ENCODE peak calls at places on chromosomes 5 and 9, in four cellular contexts. U is fibroblast of lung, M is AG09309, C is breast epithelium. Z is an unnamed sample.

GRCh38 chr5:132812949-132813598 is at the start of gene SOWAHA:
- DNase-seq in M (no peak), U (peak), C (no peak), Z (no peak)

GRCh38 chr5:157172408-157172807 is 6.3 kb upstream of the GARIN3 start:
- DNase-seq in C (no peak), U (no peak), M (no peak), Z (no peak)

GRCh38 chr9:112351184-112351583 is 17.8 kb upstream of the PTBP3 start:
- DNase-seq in M (no peak), C (no peak), U (no peak), Z (no peak)

GRCh38 chr9:108620767-108621166 is 235.0 kb downstream of the ACTL7B start:
- DNase-seq in C (no peak), M (no peak), U (peak), Z (no peak)

GRCh38 chr9:88028338-88028737 is 54.0 kb upstream of the CDK20 start:
- DNase-seq in U (no peak), M (no peak), C (no peak), Z (no peak)

GRCh38 chr9:89730715-89731114 is 125.9 kb downstream of the GADD45G start:
- DNase-seq in U (no peak), C (no peak), M (no peak), Z (no peak)

GRCh38 chr5:165328856-165329255 is 1823.4 kb downstream of the MAT2B start:
- DNase-seq in U (peak), C (no peak), M (no peak), Z (no peak)

GRCh38 chr9:85416720-85417119 is 325.0 kb downstream of the AGTPBP1 start:
- DNase-seq in C (no peak), M (no peak), U (no peak), Z (no peak)

GRCh38 chr5:75460947-75461346 is 50.5 kb downstream of the CERT1 start:
- DNase-seq in M (no peak), U (no peak), C (no peak), Z (no peak)

GRCh38 chr5:130141689-130142320 is 237.5 kb downstream of the CHSY3 start:
- DNase-seq in U (peak), C (no peak), M (no peak), Z (no peak)

GRCh38 chr5:93578813-93579560 is 2.0 kb downstream of the NR2F1-AS1 start:
- DNase-seq in C (no peak), U (peak), M (no peak), Z (no peak)

GRCh38 chr5:19695248-19695647 is 292.8 kb downstream of the CDH18 start:
- DNase-seq in M (no peak), U (no peak), C (no peak), Z (no peak)

GRCh38 chr5:79287907-79288306 is 52.0 kb downstream of the JMY start:
- DNase-seq in U (no peak), C (no peak), M (no peak), Z (no peak)

GRCh38 chr9:5574998-5575397 is 53.9 kb upstream of the RIC1 start:
- DNase-seq in M (no peak), U (no peak), C (no peak), Z (no peak)

GRCh38 chr5:60207031-60207430 is 313.5 kb upstream of the PDE4D start:
- DNase-seq in U (no peak), M (no peak), C (no peak), Z (no peak)

GRCh38 chr5:17799521-17799920 is 165.3 kb downstream of the TAF11L14 start:
- DNase-seq in U (no peak), M (no peak), C (no peak), Z (no peak)

GRCh38 chr5:103774736-103775135 is 212.1 kb upstream of the NUDT12 start:
- DNase-seq in C (no peak), U (no peak), M (peak), Z (no peak)

GRCh38 chr9:75979362-75979761 is 88.9 kb downstream of the PCSK5 start:
- DNase-seq in M (no peak), U (no peak), C (no peak), Z (no peak)

GRCh38 chr9:70602364-70603019 is 188.0 kb upstream of the KLF9 start:
- DNase-seq in U (peak), M (peak), C (peak), Z (no peak)

GRCh38 chr5:168404366-168404765 is 81.9 kb upstream of the RARS1 start:
- DNase-seq in U (peak), M (peak), C (peak), Z (no peak)

GRCh38 chr9:129489838-129490582 is 130.9 kb downstream of the C9orf50 start:
- DNase-seq in M (no peak), C (no peak), U (no peak), Z (no peak)

GRCh38 chr5:38556115-38556598 is 289 bp downstream of the LIFR start:
- DNase-seq in C (no peak), M (no peak), U (no peak), Z (no peak)

GRCh38 chr5:168204165-168204564 is 87.3 kb upstream of the WWC1 start:
- DNase-seq in M (no peak), C (no peak), U (no peak), Z (no peak)

GRCh38 chr9:34686231-34686630 is 4.8 kb downstream of the CCL19 start:
- DNase-seq in C (no peak), U (no peak), M (no peak), Z (no peak)

GRCh38 chr5:74501674-74502478 is 138.7 kb downstream of the ENC1 start:
- DNase-seq in U (no peak), C (no peak), M (no peak), Z (no peak)

GRCh38 chr9:127015926-127016512 is 101.4 kb downstream of the RALGPS1 start:
- DNase-seq in M (no peak), U (no peak), C (no peak), Z (no peak)

GRCh38 chr5:68046445-68046844 is 169.1 kb upstream of the PIK3R1 start:
- DNase-seq in U (peak), M (peak), C (no peak), Z (no peak)

GRCh38 chr5:171978016-171978415 is 28.4 kb downstream of the FBXW11 start:
- DNase-seq in U (no peak), M (no peak), C (no peak), Z (no peak)

GRCh38 chr9:16915126-16915831 is 44.8 kb upstream of the BNC2 start:
- DNase-seq in C (no peak), M (no peak), U (no peak), Z (no peak)

GRCh38 chr9:37995348-37995737 is 73.7 kb downstream of the SHB start:
- DNase-seq in M (no peak), U (no peak), C (no peak), Z (no peak)

GRCh38 chr9:12469084-12469483 is 224.1 kb upstream of the TYRP1 start:
- DNase-seq in U (no peak), C (no peak), M (no peak), Z (no peak)

GRCh38 chr9:137237759-137238726 is 3.0 kb upstream of the TUBB4B start:
- DNase-seq in M (no peak), C (peak), U (no peak), Z (no peak)

GRCh38 chr5:74016373-74016772 is 390.4 kb downstream of the ARHGEF28 start:
- DNase-seq in C (no peak), M (no peak), U (no peak), Z (no peak)

GRCh38 chr9:113568481-113569321 is 105.2 kb downstream of the RGS3 start:
- DNase-seq in U (peak), M (no peak), C (no peak), Z (peak)

GRCh38 chr5:71782771-71783770 is 64.0 kb downstream of the CARTPT start:
- DNase-seq in U (peak), C (peak), M (no peak), Z (peak)

GRCh38 chr5:142601432-142601831 is 84.5 kb downstream of the FGF1 start:
- DNase-seq in C (no peak), M (no peak), U (no peak), Z (no peak)
- TF ChIP-seq CTCF in C (no peak), M (peak), U (peak), Z (no peak)

DNA sequence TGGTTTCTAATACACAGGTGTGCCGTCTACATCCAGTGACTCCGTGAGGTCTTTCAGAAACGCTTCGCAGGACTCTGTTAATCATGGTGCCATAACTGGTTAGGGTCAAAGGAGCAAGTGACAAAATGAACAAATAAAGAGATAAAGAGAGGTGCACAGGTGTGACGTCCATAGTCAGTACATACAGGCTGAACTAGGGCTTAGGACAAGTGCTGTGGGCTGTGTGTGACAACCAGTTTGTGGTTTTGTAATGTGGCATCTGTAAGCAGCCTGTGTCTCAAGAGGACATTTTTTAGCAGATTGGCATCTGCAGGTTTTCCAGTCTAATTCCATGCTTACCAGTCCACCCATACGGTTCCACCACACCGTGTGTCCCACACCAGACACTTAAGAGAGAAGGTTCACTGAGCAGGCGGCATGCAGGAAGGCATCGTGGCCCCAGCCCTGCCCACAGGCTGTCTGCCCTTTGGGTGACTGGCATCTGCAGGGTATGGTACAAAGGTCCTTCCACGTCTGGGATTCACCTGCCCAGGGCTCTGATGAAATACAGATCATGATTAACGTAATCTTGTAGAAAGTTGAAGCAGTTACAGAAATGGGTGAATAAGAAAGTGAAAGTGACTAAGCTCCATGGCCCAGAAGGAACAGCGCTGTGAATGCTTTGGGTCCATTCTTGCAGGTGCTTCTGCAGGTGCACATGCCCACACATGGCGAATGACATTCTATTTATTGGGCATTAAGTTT is 26.9 kb downstream of the SRD5A1 start:
- DNase-seq in M (no peak), U (no peak), C (no peak), Z (no peak)
- TF ChIP-seq CTCF in M (no peak), U (no peak), C (no peak), Z (no peak)

DNA sequence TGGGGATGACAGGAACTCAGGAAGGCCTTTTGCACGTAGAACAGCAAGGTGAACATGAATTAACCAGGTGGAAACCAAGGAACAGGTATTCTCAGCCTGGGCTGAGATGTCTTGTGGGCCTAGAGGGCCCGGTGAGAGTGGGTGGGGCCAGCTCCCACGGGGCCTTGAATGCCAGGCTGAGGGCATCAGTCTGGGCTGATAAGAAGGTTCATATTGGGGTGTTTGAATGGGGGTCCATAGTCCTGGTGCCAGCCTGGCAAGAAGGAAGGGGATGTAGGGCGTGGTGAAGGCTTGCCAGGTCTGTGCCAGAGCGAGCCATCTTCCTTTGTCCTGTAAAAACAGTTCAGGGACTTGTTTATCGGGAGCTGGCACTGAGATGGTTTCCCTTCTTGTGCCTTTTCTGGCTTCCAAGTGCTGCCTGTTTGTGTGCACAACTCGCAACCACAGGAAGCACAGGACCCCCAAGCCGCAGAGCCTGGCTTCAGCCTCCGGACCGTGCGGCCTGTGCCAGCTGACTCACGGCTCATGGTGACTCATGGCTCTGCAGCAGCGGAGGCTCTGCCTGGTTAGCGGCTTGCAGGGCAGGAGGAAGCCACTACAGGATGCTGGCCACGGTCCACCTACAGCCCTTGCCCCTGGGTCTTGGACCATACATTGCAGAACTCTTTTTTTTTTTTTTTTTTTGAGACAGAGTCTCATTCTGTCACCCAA is 2.4 kb downstream of the CARD19 start:
- DNase-seq in C (peak), M (peak), U (peak), Z (peak)
- TF ChIP-seq CTCF in C (no peak), M (no peak), U (no peak), Z (no peak)

GRCh38 chr5:147451125-147451524 is 58.7 kb downstream of the DPYSL3 start:
- DNase-seq in C (no peak), M (no peak), U (no peak), Z (no peak)

GRCh38 chr5:147453901-147454814 is 55.7 kb downstream of the DPYSL3 start:
- DNase-seq in M (no peak), C (peak), U (peak), Z (peak)

GRCh38 chr5:147448766-147449165 is 61.1 kb downstream of the DPYSL3 start:
- DNase-seq in U (no peak), M (no peak), C (no peak), Z (no peak)

GRCh38 chr5:147452137-147452838 is 57.6 kb downstream of the DPYSL3 start:
- DNase-seq in M (no peak), C (no peak), U (no peak), Z (no peak)

DNA sequence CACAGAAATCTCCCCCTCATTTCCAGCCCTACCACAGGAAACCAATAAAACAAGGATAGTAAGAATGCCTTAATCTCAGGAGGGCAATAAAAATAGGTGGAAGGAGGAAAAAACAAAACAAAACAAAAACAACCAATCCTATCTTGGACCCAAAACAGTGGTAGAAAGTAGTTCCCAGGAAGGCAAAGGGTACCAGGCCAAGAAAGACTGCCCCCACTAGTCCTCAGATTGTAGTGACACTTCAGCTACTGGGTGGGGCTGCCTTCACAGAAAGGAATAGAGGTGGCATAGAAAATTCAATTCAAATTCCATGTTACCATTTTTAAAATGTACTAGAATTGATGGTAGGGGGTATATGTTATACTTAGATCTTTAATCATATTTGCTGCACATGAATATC is 59.3 kb downstream of the DPYSL3 start:
- DNase-seq in C (no peak), M (no peak), U (no peak), Z (no peak)
- TF ChIP-seq CTCF in C (no peak), M (no peak), U (no peak), Z (no peak)

DNA sequence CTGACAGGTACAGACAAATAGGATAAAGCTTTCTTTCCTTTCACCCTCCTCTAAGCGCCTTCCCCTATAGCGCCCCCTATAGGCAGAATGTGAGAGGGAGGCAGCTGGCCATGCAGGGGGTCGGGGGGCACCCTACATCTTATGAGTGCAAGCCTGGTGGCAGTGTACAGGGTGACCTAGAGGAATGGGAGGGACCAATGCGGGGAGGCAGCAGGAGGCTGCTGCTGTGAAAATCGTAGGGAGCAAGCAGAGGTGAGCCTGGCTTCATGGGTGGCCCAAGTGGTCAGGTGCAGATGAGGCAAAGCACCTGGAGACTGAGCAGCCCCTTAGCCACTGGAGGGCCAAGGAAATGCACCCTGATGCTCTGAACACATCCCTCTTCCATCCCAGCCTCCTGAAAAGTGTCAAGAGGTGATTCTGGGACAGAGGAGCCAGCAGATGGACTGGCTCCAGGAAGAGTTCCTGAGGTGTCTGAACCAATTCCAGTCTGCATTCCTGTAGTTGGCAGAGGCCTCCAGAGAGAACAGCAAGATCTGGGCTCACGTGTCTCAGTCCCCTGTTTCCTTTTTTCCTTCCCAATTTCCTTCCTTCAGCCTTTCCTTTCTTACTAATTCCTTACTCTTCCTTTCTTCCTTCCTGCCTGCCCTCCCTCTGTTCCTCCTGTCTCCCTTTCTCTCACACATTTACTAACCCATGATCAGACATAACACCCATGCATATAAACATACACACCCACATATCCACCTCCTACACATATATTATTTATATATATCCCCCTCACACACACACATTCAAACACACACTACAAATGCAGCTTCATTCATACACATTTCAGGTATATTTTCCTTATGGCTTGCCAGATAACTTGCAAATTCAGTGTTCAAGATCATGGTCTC is 32.8 kb upstream of the GALNT10 start:
- DNase-seq in M (no peak), C (peak), U (no peak), Z (no peak)
- TF ChIP-seq CTCF in M (peak), C (no peak), U (peak), Z (no peak)

GRCh38 chr5:78007232-78007631 is 231.1 kb upstream of the TBCA start:
- DNase-seq in U (no peak), M (no peak), C (no peak), Z (no peak)
- TF ChIP-seq CTCF in U (no peak), M (no peak), C (no peak), Z (no peak)

DNA sequence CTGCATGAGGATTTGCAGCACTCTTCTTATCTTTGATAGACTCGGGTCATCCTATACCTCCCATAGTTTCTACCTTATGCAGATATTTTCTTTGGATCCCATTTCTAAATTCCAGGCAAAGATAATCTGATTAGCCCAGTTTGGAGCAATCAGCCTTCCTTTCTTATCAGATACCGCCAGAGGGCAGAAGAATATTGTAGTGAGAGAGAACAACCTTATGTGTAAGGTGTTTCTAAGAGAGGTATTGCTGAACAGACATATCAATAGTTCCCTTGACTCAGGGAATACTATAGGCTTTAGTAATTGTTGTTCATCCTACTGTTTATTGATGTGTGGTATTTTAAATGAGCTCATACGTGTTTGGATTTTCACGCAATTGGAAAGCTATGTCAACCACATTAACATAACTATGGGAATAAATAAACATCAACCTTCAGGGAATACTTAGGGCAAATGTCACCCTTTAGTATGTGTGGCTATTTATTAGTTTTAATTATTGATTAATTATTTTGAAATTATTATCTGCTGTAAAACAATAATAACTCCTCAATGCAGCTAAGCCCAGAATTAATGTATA is 1435.2 kb upstream of the CDH9 start:
- DNase-seq in U (peak), M (no peak), C (no peak), Z (no peak)
- TF ChIP-seq CTCF in U (no peak), M (no peak), C (no peak), Z (no peak)

DNA sequence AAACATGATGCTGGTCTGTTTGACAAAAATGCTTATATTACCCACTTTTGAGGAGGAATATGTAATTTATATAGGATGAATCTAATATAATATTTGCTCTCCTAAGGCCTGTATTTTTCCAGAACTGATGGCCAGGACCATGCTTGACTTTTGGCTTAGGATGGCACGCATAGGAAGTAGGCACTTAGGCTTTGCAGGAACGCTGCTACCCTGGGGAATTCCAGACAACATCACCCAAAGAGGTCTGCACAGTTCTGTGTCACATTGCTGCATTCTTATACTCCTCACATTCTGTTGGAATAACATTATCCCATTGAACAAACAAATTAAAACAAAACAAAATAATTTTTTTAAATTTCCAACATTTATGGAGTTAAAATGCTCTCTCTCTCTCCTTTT is 891.9 kb downstream of the TLE1 start:
- DNase-seq in U (no peak), C (no peak), M (no peak), Z (no peak)
- TF ChIP-seq CTCF in U (no peak), C (no peak), M (no peak), Z (no peak)

GRCh38 chr9:110842169-110842568 is 173.6 kb downstream of the MUSK start:
- DNase-seq in C (no peak), M (no peak), U (no peak), Z (no peak)
- TF ChIP-seq CTCF in C (no peak), M (no peak), U (no peak), Z (no peak)